ENCODE peak calls at places on chromosomes 12 and 14, in five cellular contexts. V is H9, Z is suprapubic skin, Q is GM10248, M is MCF 10A. W is an unnamed sample.

GRCh38 chr12:47207005-47207717 is 127.4 kb upstream of the AMIGO2 start:
- DNase-seq in Q (no peak), Z (no peak), M (no peak), V (no peak), W (no peak)

GRCh38 chr14:70000601-70001000 is 121.4 kb downstream of the SMOC1 start:
- DNase-seq in V (no peak), M (no peak), Z (no peak), Q (peak; percentile 28), W (no peak)

GRCh38 chr14:89378119-89378518 is 38.9 kb downstream of the FOXN3 start:
- DNase-seq in Z (no peak), Q (peak; percentile 57), M (no peak), V (no peak), W (no peak)

GRCh38 chr14:68397827-68398226 is 395.0 kb downstream of the ZFP36L1 start:
- DNase-seq in V (no peak), Q (no peak), M (peak; percentile 25), Z (no peak), W (no peak)

GRCh38 chr12:55965240-55965639 is 602 bp downstream of the PMEL start:
- DNase-seq in M (no peak), Q (no peak), Z (no peak), V (peak; percentile 47), W (no peak)

GRCh38 chr12:114799574-114800487 is 115.9 kb upstream of the TBX3 start:
- DNase-seq in Z (no peak), Q (no peak), M (no peak), V (peak; percentile 64), W (no peak)

GRCh38 chr12:84034891-84035290 is 877.7 kb downstream of the SLC6A15 start:
- DNase-seq in M (no peak), Q (no peak), Z (no peak), V (no peak), W (no peak)

GRCh38 chr12:75087656-75088055 is 122.0 kb downstream of the KCNC2 start:
- DNase-seq in Q (no peak), Z (no peak), V (no peak), M (peak; percentile 11), W (no peak)

GRCh38 chr12:6285063-6285477 is 25.4 kb upstream of the PLEKHG6 start:
- DNase-seq in M (peak; percentile 76), V (peak; percentile 82), Z (peak; percentile 75), Q (peak; percentile 84), W (no peak)

GRCh38 chr12:20212036-20212435 is 156.3 kb upstream of the PDE3A start:
- DNase-seq in M (peak; percentile 24), V (no peak), Z (no peak), Q (no peak), W (no peak)

GRCh38 chr12:26195250-26195640 is at the start of gene SSPN:
- DNase-seq in V (peak; percentile 67), Z (peak; percentile 80), Q (peak; percentile 21), M (no peak), W (peak; percentile 81)

GRCh38 chr14:96255501-96256366 is at the start of gene BDKRB1:
- DNase-seq in Q (no peak), Z (no peak), V (no peak), M (peak; percentile 86), W (no peak)

GRCh38 chr14:104734991-104735779 is 11.2 kb downstream of the ADSS1 start:
- DNase-seq in V (no peak), Q (no peak), M (no peak), Z (no peak), W (no peak)

GRCh38 chr14:104734051-104734587 is 10.1 kb downstream of the ADSS1 start:
- DNase-seq in Z (no peak), M (no peak), V (no peak), Q (no peak), W (no peak)

GRCh38 chr14:104738375-104739019 is 14.4 kb upstream of the SIVA1 start:
- DNase-seq in Z (no peak), M (no peak), Q (no peak), V (no peak), W (no peak)

GRCh38 chr14:104734601-104734990 is 10.6 kb downstream of the ADSS1 start:
- DNase-seq in M (no peak), V (no peak), Q (no peak), Z (no peak), W (no peak)

GRCh38 chr14:104735830-104736642 is 12.0 kb downstream of the ADSS1 start:
- DNase-seq in M (peak; percentile 81), Q (no peak), V (no peak), Z (peak; percentile 90), W (no peak)
- TF ChIP-seq CTCF in M (no peak), Q (no peak), V (no peak), Z (no peak), W (no peak)

GRCh38 chr14:66782853-66783252 is 274.9 kb downstream of the GPHN start:
- DNase-seq in Q (no peak), M (no peak), Z (no peak), V (no peak), W (no peak)
- TF ChIP-seq CTCF in Q (no peak), M (no peak), Z (no peak), V (peak; percentile 55), W (no peak)

GRCh38 chr12:119102274-119102673 is 76.5 kb upstream of the HSPB8 start:
- DNase-seq in Z (no peak), M (no peak), V (no peak), Q (no peak), W (no peak)
- TF ChIP-seq CTCF in Z (no peak), M (no peak), V (no peak), Q (no peak), W (no peak)

GRCh38 chr14:103746706-103747105 is 31.1 kb downstream of the ZFYVE21 start:
- DNase-seq in V (no peak), Q (no peak), Z (no peak), M (peak; percentile 25), W (no peak)

GRCh38 chr14:103749452-103749851 is 33.8 kb downstream of the ZFYVE21 start:
- DNase-seq in V (no peak), Z (no peak), M (no peak), Q (no peak), W (peak; percentile 36)

GRCh38 chr14:103753809-103754208 is 38.2 kb downstream of the ZFYVE21 start:
- DNase-seq in M (no peak), V (no peak), Z (no peak), Q (no peak), W (peak; percentile 37)

GRCh38 chr14:103748539-103748867 is 32.9 kb downstream of the ZFYVE21 start:
- DNase-seq in Q (no peak), M (no peak), V (no peak), Z (no peak), W (peak; percentile 53)

DNA sequence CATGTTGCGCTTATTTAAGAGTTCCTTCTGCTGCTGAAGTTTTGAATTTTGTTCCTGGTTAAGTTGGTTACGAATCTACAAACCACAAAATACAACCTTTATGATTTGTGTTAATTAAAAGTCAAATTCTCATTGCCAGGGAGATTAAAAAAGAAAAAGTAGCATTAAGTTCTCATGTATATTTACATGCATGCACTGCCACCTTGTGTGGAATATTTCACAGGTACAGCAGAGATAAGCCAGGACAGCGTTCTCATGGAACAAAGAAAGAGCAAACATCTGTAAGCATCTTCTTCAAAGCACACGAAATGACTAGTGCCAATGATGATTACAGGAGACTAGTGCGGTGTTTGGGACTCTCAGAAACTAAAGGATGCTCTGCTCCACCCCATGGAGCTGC is 34.2 kb downstream of the ZFYVE21 start:
- DNase-seq in Q (no peak), V (no peak), M (no peak), Z (no peak), W (no peak)
- TF ChIP-seq CTCF in Q (no peak), V (no peak), M (no peak), Z (peak; percentile 12), W (no peak)

GRCh38 chr14:59631237-59631636 is 54.6 kb upstream of the CCDC175 start:
- DNase-seq in M (peak; percentile 25), V (peak; percentile 68), Z (no peak), Q (no peak), W (no peak)
- TF ChIP-seq CTCF in M (peak; percentile 39), V (peak; percentile 66), Z (no peak), Q (peak; percentile 4), W (peak; percentile 54)

DNA sequence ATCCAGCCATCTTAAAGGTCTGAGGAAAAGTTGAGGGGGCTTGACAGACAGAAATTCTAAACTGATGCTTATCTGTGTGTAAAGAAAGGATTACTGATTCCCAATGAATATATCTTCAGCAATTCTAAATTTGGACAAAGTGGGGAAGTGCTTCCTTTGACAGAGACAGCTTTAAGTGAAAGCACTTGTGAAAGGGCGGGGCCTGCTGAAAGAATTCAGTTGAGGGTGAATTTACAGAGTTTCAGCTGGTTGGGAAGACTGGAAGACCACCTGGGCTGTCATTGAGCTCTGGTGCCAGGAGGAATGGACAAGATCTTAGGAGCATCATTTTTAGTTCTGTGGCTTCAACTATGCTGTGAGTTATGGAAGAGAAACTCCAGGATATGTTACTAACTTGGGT is 412.5 kb upstream of the OR4E1 start:
- DNase-seq in V (no peak), M (no peak), Q (no peak), Z (no peak), W (no peak)
- TF ChIP-seq CTCF in V (no peak), M (no peak), Q (no peak), Z (no peak), W (no peak)

GRCh38 chr14:94681300-94682060 is 69.3 kb downstream of the SERPINA3 start:
- DNase-seq in M (peak; percentile 83), V (peak; percentile 79), Q (no peak), Z (peak; percentile 31), W (peak; percentile 56)
- TF ChIP-seq CTCF in M (peak; percentile 79), V (peak; percentile 70), Q (peak; percentile 18), Z (no peak), W (peak; percentile 63)

GRCh38 chr12:57230381-57231155 is 1.1 kb downstream of the SHMT2 start:
- DNase-seq in V (no peak), M (no peak), Q (no peak), Z (no peak), W (no peak)
- TF ChIP-seq CTCF in V (no peak), M (no peak), Q (no peak), Z (no peak), W (no peak)

DNA sequence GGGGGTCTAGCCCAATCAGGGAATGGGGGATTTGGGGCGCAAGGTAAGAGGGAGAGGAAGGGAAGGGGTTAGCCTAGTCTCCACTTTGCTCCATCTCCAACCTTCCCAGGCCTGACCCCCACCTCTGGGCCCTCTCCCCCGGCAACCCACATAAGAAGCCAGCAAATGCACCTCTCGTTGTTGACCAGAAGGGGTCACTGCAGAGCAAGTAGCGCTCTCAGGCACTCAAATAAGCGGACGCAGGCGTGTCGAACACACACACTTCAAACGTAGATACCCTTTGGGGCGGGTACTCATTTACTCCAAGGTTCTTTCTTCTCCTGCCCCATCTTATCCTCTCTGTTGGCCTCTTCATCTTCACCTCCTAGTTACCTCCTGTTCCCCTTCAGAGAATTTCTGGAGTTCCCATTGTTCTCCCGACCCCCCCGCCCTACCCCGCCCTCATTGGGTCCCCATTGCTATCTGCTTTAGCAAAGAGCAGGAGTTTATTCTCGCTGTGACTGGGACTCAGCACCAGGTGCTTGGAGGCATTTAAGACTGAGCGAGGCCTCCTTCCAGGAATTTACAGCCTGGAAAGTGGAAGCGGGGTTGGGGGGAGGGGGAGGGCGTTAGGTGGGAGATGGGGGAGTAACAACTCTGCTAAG is 1.5 kb upstream of the SRRM4 start:
- DNase-seq in V (peak; percentile 91), M (no peak), Z (no peak), Q (peak; percentile 73), W (no peak)
- TF ChIP-seq CTCF in V (peak; percentile 85), M (no peak), Z (peak; percentile 19), Q (peak; percentile 61), W (peak; percentile 90)